ENCODE peak calls at places on chromosomes 4 and X, in nine cellular contexts. L is PC-3; Q is ascending aorta; A is NCI-H345; E is GM04504; H is Right ventricle myocardium inferior; V is kidney glomerular epithelial cell; W is stimulated activated effector memory CD8-positive, alpha-beta T cell treated with anti-CD3 and anti-CD28 coated beads, Interleukin-12 subunit alpha, Interleukin-12 subunit beta, amount 100 ng/mL, for 72 hours; Z is naive thymus-derived CD4-positive, alpha-beta T cell. T is an unnamed sample.

GRCh38 chr4:158161561-158162354 is 11.1 kb downstream of the GASK1B start:
- DNase-seq in A (no peak), Z (no peak), Q (no peak), L (peak; percentile 55), H (no peak), V (peak; percentile 96), E (no peak), W (no peak), T (no peak)

GRCh38 chr4:8076023-8076422 is 82.6 kb downstream of the ABLIM2 start:
- DNase-seq in E (no peak), W (no peak), V (no peak), H (no peak), Z (no peak), L (no peak), Q (no peak), A (no peak), T (no peak)

GRCh38 chr4:2006956-2007653 is 1.7 kb downstream of the NELFA start:
- DNase-seq in V (no peak), Q (no peak), E (no peak), Z (no peak), W (no peak), A (no peak), L (no peak), H (no peak), T (no peak)

GRCh38 chr4:113644398-113644797 is 117.1 kb downstream of the CAMK2D start:
- DNase-seq in Q (no peak), Z (no peak), V (no peak), A (no peak), L (no peak), H (no peak), W (no peak), E (no peak), T (no peak)

GRCh38 chr4:54104907-54105306 is 4.9 kb downstream of the GSX2 start:
- DNase-seq in Q (no peak), E (no peak), W (no peak), L (no peak), V (no peak), H (no peak), A (no peak), Z (no peak), T (no peak)

GRCh38 chrX:41275661-41276609 is 58.0 kb upstream of the DDX3X start:
- DNase-seq in Q (no peak), L (peak; percentile 53), E (no peak), V (peak; percentile 25), W (peak; percentile 5), H (peak; percentile 78), A (peak; percentile 65), Z (peak; percentile 12), T (no peak)

GRCh38 chr4:73599182-73599581 is 21.1 kb downstream of the RASSF6 start:
- DNase-seq in H (no peak), Z (no peak), Q (no peak), W (no peak), L (peak; percentile 51), A (no peak), V (no peak), E (no peak), T (no peak)

GRCh38 chr4:24363751-24364150 is 220.6 kb downstream of the DHX15 start:
- DNase-seq in A (no peak), W (no peak), H (no peak), E (no peak), Q (no peak), V (no peak), L (no peak), Z (no peak), T (no peak)

GRCh38 chr4:33715996-33716395 is 2528.3 kb downstream of the ARAP2 start:
- DNase-seq in Q (no peak), H (no peak), A (no peak), V (no peak), L (peak; percentile 79), W (no peak), E (peak; percentile 91), Z (no peak), T (no peak)

GRCh38 chr4:87007345-87008181 is 72.8 kb downstream of the AFF1 start:
- DNase-seq in Q (no peak), E (peak; percentile 24), V (peak; percentile 36), Z (peak; percentile 10), A (peak; percentile 31), W (no peak), L (peak; percentile 33), H (peak; percentile 80), T (no peak)

GRCh38 chr4:37748546-37748945 is 62.4 kb upstream of the RELL1 start:
- DNase-seq in H (no peak), A (no peak), L (no peak), Q (no peak), Z (no peak), W (no peak), E (no peak), V (no peak), T (no peak)

GRCh38 chrX:38796926-38797325 is 4.3 kb upstream of the MID1IP1 start:
- DNase-seq in V (no peak), Q (no peak), E (no peak), Z (no peak), A (no peak), H (no peak), W (no peak), L (no peak), T (no peak)

GRCh38 chr4:171644430-171645057 is 168.7 kb upstream of the GALNTL6 start:
- DNase-seq in E (no peak), Q (no peak), V (no peak), L (no peak), A (no peak), W (no peak), H (no peak), Z (no peak), T (no peak)

GRCh38 chr4:175447006-175447405 is 365.1 kb downstream of the GPM6A start:
- DNase-seq in Z (no peak), Q (no peak), V (no peak), H (no peak), L (no peak), W (no peak), A (no peak), E (no peak), T (no peak)

GRCh38 chr4:139278956-139279722 is 886 bp downstream of the MGARP start:
- DNase-seq in Q (no peak), H (no peak), A (no peak), L (no peak), W (no peak), Z (no peak), E (no peak), V (no peak), T (no peak)

GRCh38 chr4:5782829-5783476 is 72.0 kb downstream of the EVC start:
- DNase-seq in Z (no peak), V (no peak), Q (no peak), W (no peak), H (no peak), L (no peak), E (no peak), A (peak; percentile 33), T (no peak)

GRCh38 chr4:176781739-176782100 is 11.0 kb downstream of the VEGFC start:
- DNase-seq in L (no peak), E (no peak), H (no peak), Z (no peak), A (no peak), W (no peak), Q (no peak), V (no peak), T (no peak)

GRCh38 chr4:155999743-156000142 is 46.1 kb upstream of the CTSO start:
- DNase-seq in Q (no peak), W (no peak), Z (no peak), E (no peak), L (peak; percentile 10), H (peak; percentile 56), V (no peak), A (no peak), T (no peak)

GRCh38 chr4:176300036-176300435 is 19.7 kb upstream of the SPCS3 start:
- DNase-seq in W (no peak), Z (no peak), H (no peak), L (no peak), Q (no peak), A (no peak), V (no peak), E (no peak), T (no peak)

GRCh38 chr4:119130365-119131065 is 5.1 kb upstream of the MYOZ2 start:
- DNase-seq in H (no peak), E (peak; percentile 55), A (no peak), W (no peak), Q (no peak), L (no peak), Z (no peak), V (no peak), T (no peak)

GRCh38 chr4:110589297-110589696 is 33.6 kb downstream of the PITX2 start:
- DNase-seq in A (no peak), V (peak; percentile 5), H (no peak), Q (no peak), W (no peak), L (peak; percentile 25), E (no peak), Z (no peak), T (no peak)

GRCh38 chrX:100719139-100719538 is 12.8 kb downstream of the SYTL4 start:
- DNase-seq in E (no peak), W (no peak), Q (no peak), V (no peak), Z (no peak), H (no peak), L (no peak), A (no peak), T (no peak)

GRCh38 chr4:93529692-93530091 is 298.9 kb upstream of the ATOH1 start:
- DNase-seq in L (no peak), Z (no peak), A (no peak), H (no peak), V (no peak), E (no peak), Q (no peak), W (no peak), T (no peak)

GRCh38 chr4:40292313-40292759 is 42.8 kb upstream of the CHRNA9 start:
- DNase-seq in Z (no peak), E (no peak), A (no peak), L (peak; percentile 30), W (no peak), Q (no peak), H (no peak), V (no peak), T (no peak)

GRCh38 chrX:69218407-69218806 is 53.2 kb upstream of the PJA1 start:
- DNase-seq in Z (no peak), E (no peak), H (no peak), L (no peak), A (no peak), Q (no peak), W (no peak), V (no peak), T (no peak)

GRCh38 chrX:261858-262390 is 19.3 kb upstream of the PLCXD1 start:
- DNase-seq in A (no peak), W (no peak), L (no peak), H (no peak), E (no peak), Z (no peak), V (no peak), Q (no peak), T (no peak)

GRCh38 chrX:117996918-117997480 is 119.6 kb downstream of the KLHL13 start:
- DNase-seq in Z (no peak), A (no peak), L (peak; percentile 65), H (no peak), Q (no peak), V (no peak), E (no peak), W (no peak), T (no peak)

GRCh38 chrX:7083468-7084396 is 63.8 kb upstream of the STS start:
- DNase-seq in Z (no peak), Q (peak; percentile 13), E (peak; percentile 88), W (peak; percentile 14), V (peak; percentile 49), H (no peak), A (no peak), L (peak; percentile 89), T (peak; percentile 80)

GRCh38 chr4:62487016-62487415 is 1286.9 kb downstream of the ADGRL3 start:
- DNase-seq in H (no peak), Q (no peak), E (no peak), W (no peak), A (no peak), L (peak; percentile 57), Z (no peak), V (no peak), T (no peak)

GRCh38 chrX:56113785-56114436 is 118.2 kb upstream of the KLF8 start:
- DNase-seq in Z (no peak), V (no peak), A (no peak), H (peak; percentile 34), W (no peak), L (peak; percentile 20), Q (no peak), E (no peak), T (no peak)

GRCh38 chrX:37993857-37994619 is 12.3 kb upstream of the SYTL5 start:
- DNase-seq in Z (no peak), Q (no peak), E (no peak), V (no peak), H (no peak), A (peak; percentile 30), W (no peak), L (peak; percentile 33), T (no peak)